ENCODE peak calls at places on chromosome 1, in eight cellular contexts. One of them, this sample, is unnamed.

GRCh38 chr1:177448652-177449351 is 278.0 kb downstream of the BRINP2 start:
- DNase-seq in breast epithelium: no peak
- DNase-seq in lower leg skin: no peak
- DNase-seq in heart left ventricle: no peak
- DNase-seq in Peyer's patch: no peak
- DNase-seq in HepG2: no peak
- DNase-seq in ovary: no peak
- DNase-seq in body of pancreas: no peak
- DNase-seq in this sample: no peak

GRCh38 chr1:4171480-4172450 is 271.7 kb upstream of the C1orf174 start:
- DNase-seq in breast epithelium: no peak
- DNase-seq in lower leg skin: no peak
- DNase-seq in heart left ventricle: no peak
- DNase-seq in Peyer's patch: no peak
- DNase-seq in HepG2: no peak
- DNase-seq in ovary: no peak
- DNase-seq in body of pancreas: no peak
- DNase-seq in this sample: no peak

GRCh38 chr1:15737324-15738319 is 1.6 kb downstream of the SLC25A34 start:
- DNase-seq in breast epithelium: no peak
- DNase-seq in lower leg skin: no peak
- DNase-seq in heart left ventricle: no peak
- DNase-seq in Peyer's patch: no peak
- DNase-seq in HepG2: no peak
- DNase-seq in ovary: no peak
- DNase-seq in body of pancreas: no peak
- DNase-seq in this sample: no peak

GRCh38 chr1:196305216-196305615 is 303.0 kb downstream of the KCNT2 start:
- DNase-seq in breast epithelium: no peak
- DNase-seq in lower leg skin: no peak
- DNase-seq in heart left ventricle: no peak
- DNase-seq in Peyer's patch: no peak
- DNase-seq in HepG2: no peak
- DNase-seq in ovary: no peak
- DNase-seq in body of pancreas: no peak
- DNase-seq in this sample: no peak

GRCh38 chr1:41404308-41404755 is 43.1 kb downstream of the FOXO6 start:
- DNase-seq in breast epithelium: no peak
- DNase-seq in lower leg skin: no peak
- DNase-seq in heart left ventricle: no peak
- DNase-seq in Peyer's patch: no peak
- DNase-seq in HepG2: no peak
- DNase-seq in ovary: no peak
- DNase-seq in body of pancreas: no peak
- DNase-seq in this sample: no peak

GRCh38 chr1:222616535-222616934 is 1.4 kb upstream of the MIA3 start:
- DNase-seq in breast epithelium: no peak
- DNase-seq in lower leg skin: peak
- DNase-seq in heart left ventricle: no peak
- DNase-seq in Peyer's patch: no peak
- DNase-seq in HepG2: peak
- DNase-seq in ovary: peak
- DNase-seq in body of pancreas: peak
- DNase-seq in this sample: no peak

GRCh38 chr1:63601463-63601862 is 8.3 kb downstream of the PGM1 start:
- DNase-seq in breast epithelium: no peak
- DNase-seq in lower leg skin: no peak
- DNase-seq in heart left ventricle: no peak
- DNase-seq in Peyer's patch: no peak
- DNase-seq in HepG2: no peak
- DNase-seq in ovary: no peak
- DNase-seq in body of pancreas: no peak
- DNase-seq in this sample: no peak

GRCh38 chr1:10236405-10237156 is 26.2 kb downstream of the KIF1B start:
- DNase-seq in breast epithelium: no peak
- DNase-seq in lower leg skin: no peak
- DNase-seq in heart left ventricle: no peak
- DNase-seq in Peyer's patch: no peak
- DNase-seq in HepG2: no peak
- DNase-seq in ovary: no peak
- DNase-seq in body of pancreas: no peak
- DNase-seq in this sample: no peak

GRCh38 chr1:22636927-22637326 is 499 bp downstream of the C1QA start:
- DNase-seq in breast epithelium: no peak
- DNase-seq in lower leg skin: no peak
- DNase-seq in heart left ventricle: no peak
- DNase-seq in Peyer's patch: no peak
- DNase-seq in HepG2: no peak
- DNase-seq in ovary: no peak
- DNase-seq in body of pancreas: no peak
- DNase-seq in this sample: no peak

GRCh38 chr1:108068141-108068540 is 103.2 kb upstream of the VAV3 start:
- DNase-seq in breast epithelium: no peak
- DNase-seq in lower leg skin: no peak
- DNase-seq in heart left ventricle: no peak
- DNase-seq in Peyer's patch: no peak
- DNase-seq in HepG2: no peak
- DNase-seq in ovary: no peak
- DNase-seq in body of pancreas: no peak
- DNase-seq in this sample: no peak

GRCh38 chr1:214224605-214225354 is 56.2 kb upstream of the SMYD2 start:
- DNase-seq in breast epithelium: no peak
- DNase-seq in lower leg skin: no peak
- DNase-seq in heart left ventricle: no peak
- DNase-seq in Peyer's patch: no peak
- DNase-seq in HepG2: no peak
- DNase-seq in ovary: no peak
- DNase-seq in body of pancreas: no peak
- DNase-seq in this sample: no peak

GRCh38 chr1:185408675-185409270 is 91.7 kb upstream of the IVNS1ABP start:
- DNase-seq in breast epithelium: no peak
- DNase-seq in lower leg skin: no peak
- DNase-seq in heart left ventricle: no peak
- DNase-seq in Peyer's patch: no peak
- DNase-seq in HepG2: no peak
- DNase-seq in ovary: no peak
- DNase-seq in body of pancreas: no peak
- DNase-seq in this sample: no peak

GRCh38 chr1:84755216-84755615 is 65.0 kb upstream of the SSX2IP start:
- DNase-seq in breast epithelium: no peak
- DNase-seq in lower leg skin: no peak
- DNase-seq in heart left ventricle: no peak
- DNase-seq in Peyer's patch: no peak
- DNase-seq in HepG2: no peak
- DNase-seq in ovary: no peak
- DNase-seq in body of pancreas: no peak
- DNase-seq in this sample: no peak

GRCh38 chr1:68147534-68147933 is 84.8 kb downstream of the WLS start:
- DNase-seq in breast epithelium: no peak
- DNase-seq in lower leg skin: no peak
- DNase-seq in heart left ventricle: no peak
- DNase-seq in Peyer's patch: no peak
- DNase-seq in HepG2: no peak
- DNase-seq in ovary: no peak
- DNase-seq in body of pancreas: no peak
- DNase-seq in this sample: no peak

GRCh38 chr1:156146006-156146748 is 7.2 kb upstream of the SEMA4A start:
- DNase-seq in breast epithelium: peak
- DNase-seq in lower leg skin: peak
- DNase-seq in heart left ventricle: peak
- DNase-seq in Peyer's patch: no peak
- DNase-seq in HepG2: peak
- DNase-seq in ovary: no peak
- DNase-seq in body of pancreas: peak
- DNase-seq in this sample: no peak
- H3K4me3 ChIP-seq in breast epithelium: peak
- H3K4me3 ChIP-seq in lower leg skin: no peak
- H3K4me3 ChIP-seq in heart left ventricle: peak
- H3K4me3 ChIP-seq in Peyer's patch: no peak
- H3K4me3 ChIP-seq in HepG2: peak
- H3K4me3 ChIP-seq in ovary: no peak
- H3K4me3 ChIP-seq in body of pancreas: no peak
- H3K4me3 ChIP-seq in this sample: no peak

DNA sequence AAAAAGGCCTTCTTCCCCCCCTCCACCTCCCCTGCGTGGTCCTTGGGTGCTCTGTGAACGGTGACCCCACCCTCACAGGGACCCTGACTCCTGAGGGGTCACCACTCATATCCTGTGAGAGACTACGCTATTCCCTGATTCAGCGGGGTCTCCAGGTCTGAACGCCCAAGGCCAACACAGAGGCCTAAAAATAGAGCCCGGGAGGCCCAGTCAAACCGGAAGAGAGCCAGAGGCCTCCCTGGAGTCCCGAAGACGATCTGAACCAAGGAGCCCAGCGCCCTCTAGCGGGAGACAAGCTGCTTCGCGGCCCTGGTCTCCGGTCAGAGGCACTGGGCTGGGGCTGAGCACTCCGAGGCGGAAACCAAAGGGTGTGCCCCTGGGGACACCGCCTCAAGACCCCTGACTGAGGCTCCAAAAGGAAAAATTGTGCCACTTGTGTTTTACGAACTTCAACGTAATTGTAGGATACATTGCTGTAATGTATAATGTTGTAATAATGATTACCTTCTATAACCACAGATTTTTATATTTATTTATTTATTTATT is 42.4 kb upstream of the PSEN2 start:
- DNase-seq in breast epithelium: peak
- DNase-seq in lower leg skin: peak
- DNase-seq in heart left ventricle: peak
- DNase-seq in Peyer's patch: peak
- DNase-seq in HepG2: peak
- DNase-seq in ovary: peak
- DNase-seq in body of pancreas: peak
- DNase-seq in this sample: peak
- TF ChIP-seq POLR2A in breast epithelium: no peak
- TF ChIP-seq POLR2A in lower leg skin: no peak
- TF ChIP-seq POLR2A in heart left ventricle: no peak
- TF ChIP-seq POLR2A in Peyer's patch: peak
- TF ChIP-seq POLR2A in HepG2: no peak
- TF ChIP-seq POLR2A in ovary: no peak
- TF ChIP-seq POLR2A in body of pancreas: no peak
- TF ChIP-seq POLR2A in this sample: no peak

DNA sequence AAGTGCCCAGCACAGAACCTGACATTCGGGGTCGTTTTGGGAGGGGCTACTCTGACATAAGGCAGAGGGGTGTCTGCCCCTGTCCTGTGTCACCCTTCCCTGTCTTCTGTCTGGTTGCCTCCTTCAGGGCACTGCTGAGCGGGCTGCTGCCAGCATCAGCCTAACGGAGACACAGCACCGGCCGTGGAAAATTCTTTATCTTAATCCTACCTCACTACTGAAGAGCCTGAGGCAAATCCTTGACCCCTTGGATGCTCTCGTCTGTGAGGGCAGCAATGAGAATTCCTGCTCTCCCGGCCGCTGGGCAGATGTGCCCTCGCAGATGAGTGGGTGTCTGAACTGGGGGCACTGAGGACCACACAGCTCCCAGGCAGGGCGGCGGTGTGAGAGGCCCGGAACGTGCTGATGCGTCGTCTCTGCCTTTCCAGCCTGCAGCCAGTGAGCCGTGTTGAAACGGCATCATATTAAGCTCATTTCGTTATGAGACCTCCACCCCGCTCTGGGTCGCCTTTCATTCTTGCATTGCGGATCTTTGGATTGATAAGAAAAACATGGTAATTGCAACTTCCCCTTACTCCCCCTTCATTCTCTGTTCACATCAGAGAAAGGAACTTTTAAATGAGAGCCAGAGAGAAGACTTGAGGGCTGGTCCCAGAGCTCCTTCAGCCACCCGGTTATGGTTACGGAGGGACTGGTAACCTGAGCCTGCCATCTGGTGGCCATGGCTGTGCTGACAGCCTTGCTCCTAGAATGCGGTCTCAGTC is 271.3 kb downstream of the TRABD2B start:
- DNase-seq in breast epithelium: peak
- DNase-seq in lower leg skin: peak
- DNase-seq in heart left ventricle: peak
- DNase-seq in Peyer's patch: peak
- DNase-seq in HepG2: peak
- DNase-seq in ovary: peak
- DNase-seq in body of pancreas: peak
- DNase-seq in this sample: peak
- H3K4me3 ChIP-seq in breast epithelium: peak
- H3K4me3 ChIP-seq in lower leg skin: no peak
- H3K4me3 ChIP-seq in heart left ventricle: peak
- H3K4me3 ChIP-seq in Peyer's patch: no peak
- H3K4me3 ChIP-seq in HepG2: no peak
- H3K4me3 ChIP-seq in ovary: no peak
- H3K4me3 ChIP-seq in body of pancreas: no peak
- H3K4me3 ChIP-seq in this sample: no peak

GRCh38 chr1:192890134-192890533 is 81.3 kb downstream of the RGS2 start:
- DNase-seq in breast epithelium: no peak
- DNase-seq in lower leg skin: no peak
- DNase-seq in heart left ventricle: no peak
- DNase-seq in Peyer's patch: no peak
- DNase-seq in HepG2: no peak
- DNase-seq in ovary: no peak
- DNase-seq in body of pancreas: no peak
- DNase-seq in this sample: no peak

GRCh38 chr1:192892934-192893333 is 84.1 kb downstream of the RGS2 start:
- DNase-seq in breast epithelium: no peak
- DNase-seq in lower leg skin: no peak
- DNase-seq in heart left ventricle: no peak
- DNase-seq in Peyer's patch: no peak
- DNase-seq in HepG2: no peak
- DNase-seq in ovary: no peak
- DNase-seq in body of pancreas: no peak
- DNase-seq in this sample: no peak

GRCh38 chr1:192887426-192887825 is 78.6 kb downstream of the RGS2 start:
- DNase-seq in breast epithelium: no peak
- DNase-seq in lower leg skin: no peak
- DNase-seq in heart left ventricle: no peak
- DNase-seq in Peyer's patch: no peak
- DNase-seq in HepG2: no peak
- DNase-seq in ovary: no peak
- DNase-seq in body of pancreas: no peak
- DNase-seq in this sample: no peak

GRCh38 chr1:192884241-192884640 is 75.4 kb downstream of the RGS2 start:
- DNase-seq in breast epithelium: no peak
- DNase-seq in lower leg skin: no peak
- DNase-seq in heart left ventricle: no peak
- DNase-seq in Peyer's patch: no peak
- DNase-seq in HepG2: no peak
- DNase-seq in ovary: no peak
- DNase-seq in body of pancreas: no peak
- DNase-seq in this sample: no peak

GRCh38 chr1:192889082-192889481 is 80.2 kb downstream of the RGS2 start:
- DNase-seq in breast epithelium: no peak
- DNase-seq in lower leg skin: no peak
- DNase-seq in heart left ventricle: no peak
- DNase-seq in Peyer's patch: no peak
- DNase-seq in HepG2: no peak
- DNase-seq in ovary: no peak
- DNase-seq in body of pancreas: no peak
- DNase-seq in this sample: no peak
- TF ChIP-seq POLR2A in breast epithelium: no peak
- TF ChIP-seq POLR2A in lower leg skin: no peak
- TF ChIP-seq POLR2A in heart left ventricle: no peak
- TF ChIP-seq POLR2A in Peyer's patch: no peak
- TF ChIP-seq POLR2A in HepG2: no peak
- TF ChIP-seq POLR2A in ovary: no peak
- TF ChIP-seq POLR2A in body of pancreas: no peak
- TF ChIP-seq POLR2A in this sample: no peak

GRCh38 chr1:156430305-156430704 is 61.3 kb downstream of the RHBG start:
- DNase-seq in breast epithelium: no peak
- DNase-seq in lower leg skin: no peak
- DNase-seq in heart left ventricle: no peak
- DNase-seq in Peyer's patch: no peak
- DNase-seq in HepG2: no peak
- DNase-seq in ovary: no peak
- DNase-seq in body of pancreas: no peak
- DNase-seq in this sample: no peak
- H3K4me3 ChIP-seq in breast epithelium: no peak
- H3K4me3 ChIP-seq in lower leg skin: no peak
- H3K4me3 ChIP-seq in heart left ventricle: no peak
- H3K4me3 ChIP-seq in Peyer's patch: no peak
- H3K4me3 ChIP-seq in HepG2: no peak
- H3K4me3 ChIP-seq in ovary: no peak
- H3K4me3 ChIP-seq in body of pancreas: no peak
- H3K4me3 ChIP-seq in this sample: no peak

This sample was measured in tibial nerve.